ENCODE peak calls at places on chromosomes 6 and 20, in nine cellular contexts. One of them, this sample, is unnamed.

GRCh38 chr6:158027590-158028285 is 46.1 kb downstream of the SYNJ2 start:
- DNase-seq in uterus: peak
- DNase-seq in GOT3: no peak
- DNase-seq in MV-4-11: no peak
- DNase-seq in PC-9: no peak
- DNase-seq in NCI-H524: peak
- DNase-seq in lower leg skin: no peak
- DNase-seq in AG09319: no peak
- DNase-seq in epithelial cell of esophagus: no peak
- DNase-seq in this sample: no peak

GRCh38 chr6:8651998-8652397 is 216.7 kb upstream of the SLC35B3 start:
- DNase-seq in uterus: no peak
- DNase-seq in GOT3: no peak
- DNase-seq in MV-4-11: no peak
- DNase-seq in PC-9: no peak
- DNase-seq in NCI-H524: no peak
- DNase-seq in lower leg skin: no peak
- DNase-seq in AG09319: no peak
- DNase-seq in epithelial cell of esophagus: no peak
- DNase-seq in this sample: no peak

GRCh38 chr20:8633366-8633765 is 435.5 kb upstream of the PLCB4 start:
- DNase-seq in uterus: no peak
- DNase-seq in GOT3: no peak
- DNase-seq in MV-4-11: no peak
- DNase-seq in PC-9: no peak
- DNase-seq in NCI-H524: no peak
- DNase-seq in lower leg skin: no peak
- DNase-seq in AG09319: no peak
- DNase-seq in epithelial cell of esophagus: peak
- DNase-seq in this sample: peak

GRCh38 chr6:151372164-151372563 is 19.2 kb downstream of the ZBTB2 start:
- DNase-seq in uterus: no peak
- DNase-seq in GOT3: no peak
- DNase-seq in MV-4-11: no peak
- DNase-seq in PC-9: no peak
- DNase-seq in NCI-H524: no peak
- DNase-seq in lower leg skin: no peak
- DNase-seq in AG09319: no peak
- DNase-seq in epithelial cell of esophagus: no peak
- DNase-seq in this sample: no peak

GRCh38 chr6:159461998-159462397 is 231.0 kb downstream of the SOD2 start:
- DNase-seq in uterus: no peak
- DNase-seq in GOT3: no peak
- DNase-seq in MV-4-11: peak
- DNase-seq in PC-9: no peak
- DNase-seq in NCI-H524: peak
- DNase-seq in lower leg skin: no peak
- DNase-seq in AG09319: no peak
- DNase-seq in epithelial cell of esophagus: no peak
- DNase-seq in this sample: no peak

GRCh38 chr6:47209632-47210031 is 100.1 kb downstream of the TNFRSF21 start:
- DNase-seq in uterus: no peak
- DNase-seq in GOT3: no peak
- DNase-seq in MV-4-11: no peak
- DNase-seq in PC-9: no peak
- DNase-seq in NCI-H524: no peak
- DNase-seq in lower leg skin: no peak
- DNase-seq in AG09319: no peak
- DNase-seq in epithelial cell of esophagus: peak
- DNase-seq in this sample: no peak

GRCh38 chr6:89413006-89413400 is 930 bp upstream of the RRAGD start:
- DNase-seq in uterus: no peak
- DNase-seq in GOT3: no peak
- DNase-seq in MV-4-11: no peak
- DNase-seq in PC-9: peak
- DNase-seq in NCI-H524: no peak
- DNase-seq in lower leg skin: peak
- DNase-seq in AG09319: no peak
- DNase-seq in epithelial cell of esophagus: peak
- DNase-seq in this sample: no peak

GRCh38 chr20:62837790-62838458 is 21.1 kb downstream of the COL9A3 start:
- DNase-seq in uterus: no peak
- DNase-seq in GOT3: no peak
- DNase-seq in MV-4-11: peak
- DNase-seq in PC-9: peak
- DNase-seq in NCI-H524: peak
- DNase-seq in lower leg skin: peak
- DNase-seq in AG09319: no peak
- DNase-seq in epithelial cell of esophagus: peak
- DNase-seq in this sample: no peak

GRCh38 chr20:50294164-50295088 is 103.8 kb downstream of the CEBPB start:
- DNase-seq in uterus: no peak
- DNase-seq in GOT3: no peak
- DNase-seq in MV-4-11: no peak
- DNase-seq in PC-9: no peak
- DNase-seq in NCI-H524: no peak
- DNase-seq in lower leg skin: no peak
- DNase-seq in AG09319: no peak
- DNase-seq in epithelial cell of esophagus: no peak
- DNase-seq in this sample: no peak

GRCh38 chr6:24720131-24720603 is 1.2 kb upstream of the C6orf62 start:
- DNase-seq in uterus: peak
- DNase-seq in GOT3: no peak
- DNase-seq in MV-4-11: peak
- DNase-seq in PC-9: peak
- DNase-seq in NCI-H524: peak
- DNase-seq in lower leg skin: peak
- DNase-seq in AG09319: no peak
- DNase-seq in epithelial cell of esophagus: peak
- DNase-seq in this sample: no peak

GRCh38 chr20:4160761-4161305 is 145.5 kb upstream of the RNF24 start:
- DNase-seq in uterus: no peak
- DNase-seq in GOT3: no peak
- DNase-seq in MV-4-11: no peak
- DNase-seq in PC-9: peak
- DNase-seq in NCI-H524: no peak
- DNase-seq in lower leg skin: peak
- DNase-seq in AG09319: no peak
- DNase-seq in epithelial cell of esophagus: peak
- DNase-seq in this sample: no peak

GRCh38 chr6:136254851-136255466 is 4.8 kb upstream of the MTFR2 start:
- DNase-seq in uterus: no peak
- DNase-seq in GOT3: no peak
- DNase-seq in MV-4-11: peak
- DNase-seq in PC-9: no peak
- DNase-seq in NCI-H524: peak
- DNase-seq in lower leg skin: no peak
- DNase-seq in AG09319: no peak
- DNase-seq in epithelial cell of esophagus: no peak
- DNase-seq in this sample: no peak

GRCh38 chr6:17721671-17722070 is 14.9 kb upstream of the NUP153 start:
- DNase-seq in uterus: no peak
- DNase-seq in GOT3: no peak
- DNase-seq in MV-4-11: no peak
- DNase-seq in PC-9: no peak
- DNase-seq in NCI-H524: no peak
- DNase-seq in lower leg skin: no peak
- DNase-seq in AG09319: no peak
- DNase-seq in epithelial cell of esophagus: no peak
- DNase-seq in this sample: no peak

GRCh38 chr20:62200491-62201172 is 17.8 kb downstream of the MTG2 start:
- DNase-seq in uterus: no peak
- DNase-seq in GOT3: no peak
- DNase-seq in MV-4-11: no peak
- DNase-seq in PC-9: no peak
- DNase-seq in NCI-H524: no peak
- DNase-seq in lower leg skin: no peak
- DNase-seq in AG09319: no peak
- DNase-seq in epithelial cell of esophagus: no peak
- DNase-seq in this sample: no peak

GRCh38 chr6:167722634-167723309 is 103.9 kb upstream of the AFDN start:
- DNase-seq in uterus: no peak
- DNase-seq in GOT3: no peak
- DNase-seq in MV-4-11: peak
- DNase-seq in PC-9: no peak
- DNase-seq in NCI-H524: no peak
- DNase-seq in lower leg skin: no peak
- DNase-seq in AG09319: no peak
- DNase-seq in epithelial cell of esophagus: no peak
- DNase-seq in this sample: no peak

GRCh38 chr6:1396952-1397868 is 7.8 kb downstream of the FOXF2 start:
- DNase-seq in uterus: peak
- DNase-seq in GOT3: peak
- DNase-seq in MV-4-11: peak
- DNase-seq in PC-9: peak
- DNase-seq in NCI-H524: peak
- DNase-seq in lower leg skin: peak
- DNase-seq in AG09319: peak
- DNase-seq in epithelial cell of esophagus: peak
- DNase-seq in this sample: no peak

GRCh38 chr6:163057260-163057659 is 329.5 kb downstream of the PACRG start:
- DNase-seq in uterus: no peak
- DNase-seq in GOT3: no peak
- DNase-seq in MV-4-11: no peak
- DNase-seq in PC-9: no peak
- DNase-seq in NCI-H524: no peak
- DNase-seq in lower leg skin: no peak
- DNase-seq in AG09319: no peak
- DNase-seq in epithelial cell of esophagus: no peak
- DNase-seq in this sample: no peak

GRCh38 chr20:10557685-10558084 is 116.1 kb downstream of the JAG1 start:
- DNase-seq in uterus: no peak
- DNase-seq in GOT3: no peak
- DNase-seq in MV-4-11: no peak
- DNase-seq in PC-9: no peak
- DNase-seq in NCI-H524: peak
- DNase-seq in lower leg skin: no peak
- DNase-seq in AG09319: no peak
- DNase-seq in epithelial cell of esophagus: peak
- DNase-seq in this sample: peak

GRCh38 chr6:118784641-118785164 is 109.2 kb upstream of the ASF1A start:
- DNase-seq in uterus: peak
- DNase-seq in GOT3: no peak
- DNase-seq in MV-4-11: no peak
- DNase-seq in PC-9: no peak
- DNase-seq in NCI-H524: no peak
- DNase-seq in lower leg skin: no peak
- DNase-seq in AG09319: no peak
- DNase-seq in epithelial cell of esophagus: no peak
- DNase-seq in this sample: no peak

GRCh38 chr6:45691426-45691825 is 313.7 kb upstream of the SUPT3H start:
- DNase-seq in uterus: no peak
- DNase-seq in GOT3: no peak
- DNase-seq in MV-4-11: no peak
- DNase-seq in PC-9: no peak
- DNase-seq in NCI-H524: no peak
- DNase-seq in lower leg skin: no peak
- DNase-seq in AG09319: no peak
- DNase-seq in epithelial cell of esophagus: peak
- DNase-seq in this sample: no peak

GRCh38 chr6:104940881-104941693 is 15.8 kb upstream of the LIN28B start:
- DNase-seq in uterus: no peak
- DNase-seq in GOT3: no peak
- DNase-seq in MV-4-11: no peak
- DNase-seq in PC-9: peak
- DNase-seq in NCI-H524: peak
- DNase-seq in lower leg skin: no peak
- DNase-seq in AG09319: peak
- DNase-seq in epithelial cell of esophagus: peak
- DNase-seq in this sample: peak

GRCh38 chr6:85364354-85364753 is 85.5 kb upstream of the NT5E start:
- DNase-seq in uterus: no peak
- DNase-seq in GOT3: no peak
- DNase-seq in MV-4-11: no peak
- DNase-seq in PC-9: peak
- DNase-seq in NCI-H524: no peak
- DNase-seq in lower leg skin: no peak
- DNase-seq in AG09319: no peak
- DNase-seq in epithelial cell of esophagus: peak
- DNase-seq in this sample: peak

GRCh38 chr20:36264426-36265246 is 28.4 kb downstream of the AAR2 start:
- DNase-seq in uterus: no peak
- DNase-seq in GOT3: no peak
- DNase-seq in MV-4-11: no peak
- DNase-seq in PC-9: no peak
- DNase-seq in NCI-H524: no peak
- DNase-seq in lower leg skin: no peak
- DNase-seq in AG09319: no peak
- DNase-seq in epithelial cell of esophagus: no peak
- DNase-seq in this sample: no peak

GRCh38 chr6:27290850-27291208 is 21.2 kb downstream of the POM121L2 start:
- DNase-seq in uterus: no peak
- DNase-seq in GOT3: no peak
- DNase-seq in MV-4-11: no peak
- DNase-seq in PC-9: no peak
- DNase-seq in NCI-H524: no peak
- DNase-seq in lower leg skin: no peak
- DNase-seq in AG09319: no peak
- DNase-seq in epithelial cell of esophagus: no peak
- DNase-seq in this sample: no peak

GRCh38 chr20:61520761-61521460 is 268.9 kb downstream of the CDH4 start:
- DNase-seq in uterus: no peak
- DNase-seq in GOT3: no peak
- DNase-seq in MV-4-11: no peak
- DNase-seq in PC-9: no peak
- DNase-seq in NCI-H524: no peak
- DNase-seq in lower leg skin: no peak
- DNase-seq in AG09319: no peak
- DNase-seq in epithelial cell of esophagus: no peak
- DNase-seq in this sample: no peak

GRCh38 chr20:17867119-17867518 is 101.5 kb downstream of the SNX5 start:
- DNase-seq in uterus: no peak
- DNase-seq in GOT3: no peak
- DNase-seq in MV-4-11: no peak
- DNase-seq in PC-9: no peak
- DNase-seq in NCI-H524: no peak
- DNase-seq in lower leg skin: no peak
- DNase-seq in AG09319: no peak
- DNase-seq in epithelial cell of esophagus: no peak
- DNase-seq in this sample: no peak

GRCh38 chr6:84921891-84922290 is 157.5 kb upstream of the TBX18 start:
- DNase-seq in uterus: no peak
- DNase-seq in GOT3: no peak
- DNase-seq in MV-4-11: no peak
- DNase-seq in PC-9: no peak
- DNase-seq in NCI-H524: no peak
- DNase-seq in lower leg skin: no peak
- DNase-seq in AG09319: no peak
- DNase-seq in epithelial cell of esophagus: no peak
- DNase-seq in this sample: no peak

GRCh38 chr6:160161647-160161986 is 40.0 kb downstream of the SLC22A1 start:
- DNase-seq in uterus: no peak
- DNase-seq in GOT3: no peak
- DNase-seq in MV-4-11: no peak
- DNase-seq in PC-9: no peak
- DNase-seq in NCI-H524: no peak
- DNase-seq in lower leg skin: no peak
- DNase-seq in AG09319: no peak
- DNase-seq in epithelial cell of esophagus: no peak
- DNase-seq in this sample: no peak

GRCh38 chr6:122736166-122736565 is 43.4 kb upstream of the FABP7 start:
- DNase-seq in uterus: no peak
- DNase-seq in GOT3: no peak
- DNase-seq in MV-4-11: no peak
- DNase-seq in PC-9: no peak
- DNase-seq in NCI-H524: peak
- DNase-seq in lower leg skin: no peak
- DNase-seq in AG09319: no peak
- DNase-seq in epithelial cell of esophagus: peak
- DNase-seq in this sample: peak

GRCh38 chr6:109093732-109094131 is 914 bp downstream of the SESN1 start:
- DNase-seq in uterus: no peak
- DNase-seq in GOT3: no peak
- DNase-seq in MV-4-11: no peak
- DNase-seq in PC-9: no peak
- DNase-seq in NCI-H524: peak
- DNase-seq in lower leg skin: no peak
- DNase-seq in AG09319: no peak
- DNase-seq in epithelial cell of esophagus: peak
- DNase-seq in this sample: peak

GRCh38 chr20:61523145-61523544 is 271.1 kb downstream of the CDH4 start:
- DNase-seq in uterus: no peak
- DNase-seq in GOT3: no peak
- DNase-seq in MV-4-11: no peak
- DNase-seq in PC-9: no peak
- DNase-seq in NCI-H524: no peak
- DNase-seq in lower leg skin: no peak
- DNase-seq in AG09319: no peak
- DNase-seq in epithelial cell of esophagus: no peak
- DNase-seq in this sample: no peak